ENCODE peak calls at places on chromosomes 2 and 18, in five cellular contexts. P is hypothalamus; G is astrocyte of the hippocampus; H is activated CD4-positive, alpha-beta T cell treated with anti-CD3 and anti-CD28 coated beads for 4 hours; Q is effector memory CD8-positive, alpha-beta T cell. Z is an unnamed sample.

GRCh38 chr2:105836840-105837692 is 92.4 kb downstream of the NCK2 start:
- DNase-seq in G (no peak), P (no peak), Q (no peak), H (no peak), Z (no peak)

GRCh38 chr2:15048000-15048399 is 415.5 kb downstream of the LRATD1 start:
- DNase-seq in H (no peak), G (no peak), P (no peak), Q (no peak), Z (no peak)

GRCh38 chr2:31270871-31271270 is 36.9 kb downstream of the EHD3 start:
- DNase-seq in G (no peak), H (no peak), Q (no peak), P (no peak), Z (no peak)

GRCh38 chr18:54852780-54853675 is 24.8 kb downstream of the RAB27B start:
- DNase-seq in Q (no peak), H (no peak), P (no peak), G (peak; percentile 3), Z (no peak)

GRCh38 chr2:188940171-188940570 is 34.0 kb upstream of the COL3A1 start:
- DNase-seq in Q (no peak), G (peak; percentile 7), P (no peak), H (no peak), Z (no peak)

GRCh38 chr18:66506178-66506577 is 97.7 kb downstream of the CDH19 start:
- DNase-seq in Q (no peak), P (no peak), H (no peak), G (no peak), Z (no peak)

GRCh38 chr18:12027046-12027445 is 45.7 kb downstream of the IMPA2 start:
- DNase-seq in G (no peak), Q (no peak), H (no peak), P (no peak), Z (no peak)

GRCh38 chr2:61885896-61886603 is 2.4 kb downstream of the CCT4 start:
- DNase-seq in P (no peak), G (no peak), H (no peak), Q (no peak), Z (no peak)

GRCh38 chr2:110948027-110948687 is 172.6 kb upstream of the BCL2L11 start:
- DNase-seq in Q (no peak), H (no peak), P (no peak), G (peak; percentile 19), Z (no peak)

GRCh38 chr2:74762789-74763188 is 71.1 kb upstream of the HK2 start:
- DNase-seq in G (no peak), Q (no peak), P (no peak), H (no peak), Z (no peak)

GRCh38 chr2:48377646-48378045 is 152.3 kb upstream of the STON1 start:
- DNase-seq in H (no peak), G (no peak), P (no peak), Q (no peak), Z (no peak)

GRCh38 chr2:39164089-39164488 is 43.2 kb upstream of the SOS1 start:
- DNase-seq in P (no peak), Q (no peak), H (no peak), G (no peak), Z (no peak)

GRCh38 chr18:66994790-66995189 is 390.9 kb upstream of the CDH19 start:
- DNase-seq in Q (no peak), G (no peak), P (no peak), H (no peak), Z (no peak)

GRCh38 chr2:64987001-64987962 is 1.9 kb upstream of the SLC1A4 start:
- DNase-seq in G (peak; percentile 43), P (no peak), H (no peak), Q (no peak), Z (no peak)

GRCh38 chr2:189002079-189002478 is 27.9 kb downstream of the COL3A1 start:
- DNase-seq in Q (no peak), P (no peak), H (no peak), G (no peak), Z (no peak)

GRCh38 chr2:108396845-108397244 is 19.1 kb downstream of the SULT1C4 start:
- DNase-seq in H (no peak), Q (no peak), P (no peak), G (no peak), Z (no peak)

GRCh38 chr18:49177812-49178211 is 227.0 kb upstream of the SMAD7 start:
- DNase-seq in G (peak; percentile 45), Q (no peak), H (no peak), P (no peak), Z (peak; percentile 73)

GRCh38 chr2:237315881-237316225 is 98.1 kb downstream of the COL6A3 start:
- DNase-seq in P (no peak), G (no peak), H (no peak), Q (no peak), Z (no peak)